ENCODE peak calls at places on chromosomes 11 and 22, in seven cellular contexts. B is midbrain; M is T-helper 17 cell; L is activated effector memory CD4-positive, alpha-beta T cell treated with anti-CD3 and anti-CD28 coated beads, Interleukin-2, amount 50 U/mL, for 16 hours; O is HT1080; N is hypothalamus; Q is putamen. R is an unnamed sample.

GRCh38 chr11:122140535-122140934 is 24.5 kb upstream of the BLID start:
- DNase-seq in B (no peak), Q (no peak), O (peak), N (no peak), M (no peak), L (no peak), R (no peak)

GRCh38 chr11:74546752-74547151 is 45.6 kb upstream of the POLD3 start:
- DNase-seq in B (no peak), O (no peak), L (no peak), M (no peak), N (no peak), Q (no peak), R (no peak)

GRCh38 chr11:47468598-47469214 is 19.8 kb upstream of the RAPSN start:
- DNase-seq in M (no peak), N (no peak), B (no peak), L (peak), O (no peak), Q (no peak), R (no peak)

GRCh38 chr11:121367434-121367833 is 74.9 kb downstream of the SC5D start:
- DNase-seq in M (no peak), Q (no peak), N (peak), B (no peak), L (peak), O (no peak), R (peak)

GRCh38 chr11:17388609-17389204 is at the start of gene KCNJ11:
- DNase-seq in N (no peak), M (no peak), O (no peak), Q (no peak), B (no peak), L (no peak), R (no peak)

GRCh38 chr22:20089977-20090729 is 10.1 kb downstream of the DGCR8 start:
- DNase-seq in O (no peak), L (no peak), M (no peak), Q (no peak), B (no peak), N (no peak), R (no peak)

GRCh38 chr11:126415669-126416420 is 60.4 kb downstream of the ST3GAL4 start:
- DNase-seq in Q (peak), O (no peak), L (no peak), M (no peak), B (peak), N (peak), R (no peak)

GRCh38 chr11:14249121-14249963 is 109.6 kb downstream of the RRAS2 start:
- DNase-seq in M (peak), Q (peak), N (peak), L (peak), B (peak), O (peak), R (peak)

GRCh38 chr11:64560941-64561340 is 30.1 kb upstream of the SLC22A12 start:
- DNase-seq in L (no peak), M (no peak), N (no peak), O (no peak), B (no peak), Q (no peak), R (no peak)

GRCh38 chr22:27809700-27810365 is 8.3 kb upstream of the MN1 start:
- DNase-seq in M (no peak), L (no peak), O (no peak), B (no peak), Q (no peak), N (no peak), R (no peak)